ENCODE peak calls at places on chromosomes 5 and 9, in six cellular contexts. V is HCT116, Y is endodermal cell, L is transverse colon, N is lung, Q is fibroblast of lung. J is an unnamed sample.

GRCh38 chr5:159273923-159274322 is 10.8 kb downstream of the UBLCP1 start:
- DNase-seq in V (no peak), Y (no peak), L (no peak), N (no peak), Q (no peak), J (no peak)

GRCh38 chr9:128282500-128282899 is 6.4 kb downstream of the SWI5 start:
- DNase-seq in V (no peak), Y (no peak), L (no peak), N (no peak), Q (peak; percentile 81), J (no peak)

GRCh38 chr5:138725153-138725884 is 27.9 kb upstream of the CTNNA1 start:
- DNase-seq in V (peak; percentile 86), Y (peak; percentile 93), L (peak; percentile 14), N (peak; percentile 49), Q (peak; percentile 71), J (peak; percentile 67)

GRCh38 chr5:10045376-10045775 is 204.3 kb downstream of the ATPSCKMT start:
- DNase-seq in V (no peak), Y (no peak), L (no peak), N (no peak), Q (no peak), J (no peak)

GRCh38 chr9:124216474-124217176 is 41.1 kb upstream of the NEK6 start:
- DNase-seq in V (no peak), Y (peak; percentile 33), L (peak; percentile 56), N (peak; percentile 59), Q (no peak), J (no peak)

GRCh38 chr5:128782446-128782845 is 182.8 kb upstream of the SLC27A6 start:
- DNase-seq in V (peak; percentile 12), Y (no peak), L (peak; percentile 14), N (peak; percentile 33), Q (peak; percentile 91), J (peak; percentile 3)

GRCh38 chr9:88772602-88773001 is 218.7 kb upstream of the S1PR3 start:
- DNase-seq in V (no peak), Y (no peak), L (no peak), N (no peak), Q (peak; percentile 53), J (no peak)

GRCh38 chr9:32955655-32956478 is 45.6 kb downstream of the APTX start:
- DNase-seq in V (no peak), Y (peak; percentile 61), L (no peak), N (no peak), Q (no peak), J (peak; percentile 16)

GRCh38 chr9:116471093-116471906 is 215.8 kb upstream of the TRIM32 start:
- DNase-seq in V (no peak), Y (peak; percentile 93), L (no peak), N (peak; percentile 33), Q (peak; percentile 81), J (peak; percentile 10)

GRCh38 chr9:133369923-133370322 is 5.9 kb downstream of the SURF4 start:
- DNase-seq in V (no peak), Y (no peak), L (no peak), N (no peak), Q (no peak), J (no peak)

DNA sequence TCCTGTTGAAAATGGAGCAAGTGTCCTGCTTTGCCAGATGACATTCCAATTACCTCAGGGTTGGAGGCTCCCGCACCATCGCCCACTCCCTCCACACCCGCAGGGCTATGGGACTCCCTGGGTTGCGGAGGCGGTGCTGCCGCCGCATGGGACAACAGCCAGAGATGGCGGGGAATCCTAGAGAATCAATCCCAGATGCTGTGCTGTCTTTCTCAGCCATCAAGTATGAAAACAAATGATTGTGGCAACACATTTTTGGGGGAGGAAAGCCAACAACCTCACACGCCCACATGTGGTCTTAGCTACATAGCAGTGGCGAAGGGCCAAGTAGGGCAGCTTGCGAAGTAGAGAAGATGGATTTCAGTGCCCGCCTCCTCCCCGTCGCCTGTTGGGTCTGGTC is 46.7 kb downstream of the IL31RA start:
- DNase-seq in V (no peak), Y (no peak), L (no peak), N (no peak), Q (peak; percentile 96), J (no peak)
- H3K4me3 ChIP-seq in V (no peak overlapping the region), Y (no peak overlapping the region), L (no peak overlapping the region), N (no peak overlapping the region), Q (no peak overlapping the region), J (no peak overlapping the region)

DNA sequence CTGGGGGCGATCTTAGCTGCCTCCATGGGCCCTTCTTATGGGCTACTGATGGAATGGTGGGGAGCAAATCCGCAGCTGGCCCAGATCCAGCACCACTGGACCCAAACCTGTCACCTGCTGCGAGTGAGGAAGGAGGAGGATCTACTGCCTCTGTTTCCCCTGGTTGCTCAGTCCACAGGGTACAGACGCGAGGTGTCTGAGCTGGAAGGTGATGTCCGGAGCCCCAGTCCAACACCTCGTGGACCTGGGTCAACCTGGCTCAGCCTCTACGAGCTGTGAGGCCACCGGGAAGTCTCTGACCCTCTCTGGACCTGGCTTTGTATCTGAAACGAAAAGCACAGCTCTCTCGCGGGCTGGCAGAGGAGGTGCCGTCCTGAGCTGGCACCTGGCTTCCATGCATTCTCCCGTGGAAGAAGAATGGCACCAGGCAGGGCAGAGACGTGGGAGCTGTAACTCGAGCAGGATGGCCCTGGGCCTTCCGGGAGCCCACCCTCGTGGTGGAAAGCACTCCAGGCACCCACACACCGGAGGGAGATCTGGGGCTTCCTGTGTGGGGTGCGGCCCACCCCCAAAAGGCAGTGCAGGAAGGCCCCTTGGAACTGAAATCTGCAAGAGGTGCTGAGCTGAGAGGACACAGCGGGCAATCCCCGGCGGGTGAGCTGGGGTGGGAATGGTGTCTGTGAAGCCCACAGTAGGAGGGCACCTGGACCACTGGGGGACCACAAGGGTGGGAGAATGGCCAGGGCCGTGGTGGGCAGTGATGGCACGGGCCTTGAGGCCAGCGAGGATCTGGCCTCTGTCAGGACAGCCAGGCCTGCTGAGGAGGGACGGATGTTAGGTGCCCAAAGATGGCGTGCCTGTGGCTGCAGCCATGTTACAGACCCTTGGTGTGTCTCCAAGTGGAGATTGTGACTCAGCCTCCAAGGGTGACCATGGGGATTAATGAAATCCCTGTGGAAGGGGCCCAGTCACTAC is 133.4 kb downstream of the OLFM1 start:
- DNase-seq in V (no peak), Y (peak; percentile 45), L (peak; percentile 2), N (no peak), Q (no peak), J (no peak)
- H3K4me1 ChIP-seq in V (no peaks in the 10 kb centered on the region), Y (peaks cover 9% of the 10 kb centered on the region), L (no peaks in the 10 kb centered on the region), N (no peaks in the 10 kb centered on the region), Q (no peaks in the 10 kb centered on the region), J (peaks cover 10% of the 10 kb centered on the region)

GRCh38 chr5:95949810-95950209 is 11.8 kb downstream of the ELL2 start:
- DNase-seq in V (no peak), Y (no peak), L (no peak), N (no peak), Q (no peak), J (no peak)
- H3K4me3 ChIP-seq in V (no peak overlapping the region), Y (no peak overlapping the region), L (no peak overlapping the region), N (no peak overlapping the region), Q (no peak overlapping the region), J (no peak overlapping the region)

DNA sequence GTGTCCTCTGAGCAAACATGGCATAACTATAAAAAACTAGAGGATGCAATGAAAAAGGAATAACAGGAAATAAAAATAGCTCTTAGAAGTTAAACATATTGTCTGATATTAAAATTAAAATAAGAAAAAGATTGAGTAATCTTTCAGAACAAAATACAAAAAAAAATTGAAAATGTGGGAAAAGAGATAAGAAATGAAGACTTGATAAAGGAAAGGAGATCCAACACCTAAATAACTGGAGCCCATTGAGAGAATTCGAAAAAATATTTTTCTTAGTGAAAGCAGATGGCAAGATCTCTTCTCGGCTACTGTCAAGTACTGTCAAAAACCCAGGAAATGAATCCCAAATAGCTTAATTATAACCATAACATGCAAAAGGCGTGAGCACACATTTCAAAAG is 24.9 kb downstream of the LIFR start:
- DNase-seq in V (no peak), Y (no peak), L (no peak), N (no peak), Q (no peak), J (no peak)
- H3K4me1 ChIP-seq in V (no peaks in the 10 kb centered on the region), Y (peaks cover 12% of the 10 kb centered on the region), L (no peaks in the 10 kb centered on the region), N (peaks cover 32% of the 10 kb centered on the region), Q (no peaks in the 10 kb centered on the region), J (peaks cover 63% of the 10 kb centered on the region)